ENCODE peak calls at places on chromosome 11, in four cellular contexts. G is transverse colon, I is uterus, K is body of pancreas. R is an unnamed sample.

GRCh38 chr11:18495703-18496102 is 31.0 kb downstream of the TSG101 start:
- DNase-seq in K (no peak), I (no peak), G (no peak), R (no peak)

GRCh38 chr11:72001255-72001654 is 2.5 kb downstream of the IL18BP start:
- DNase-seq in K (no peak), I (no peak), G (no peak), R (no peak)

GRCh38 chr11:14892036-14892556 is at the start of gene CYP2R1:
- DNase-seq in G (peak), I (peak), K (peak), R (peak)

GRCh38 chr11:112172362-112172994 is 2.8 kb upstream of the BCO2 start:
- DNase-seq in I (no peak), G (no peak), K (no peak), R (no peak)

GRCh38 chr11:35375332-35376125 is 43.8 kb downstream of the SLC1A2 start:
- DNase-seq in K (no peak), I (no peak), G (no peak), R (no peak)

GRCh38 chr11:80096736-80097135 is 655.9 kb upstream of the TENM4 start:
- DNase-seq in I (no peak), G (no peak), K (no peak), R (no peak)

GRCh38 chr11:81071641-81072040 is 1630.8 kb upstream of the TENM4 start:
- DNase-seq in I (no peak), K (no peak), G (no peak), R (no peak)

GRCh38 chr11:117876341-117877119 is at the start of gene FXYD6:
- DNase-seq in G (peak), I (peak), K (no peak), R (no peak)

GRCh38 chr11:69819109-69819490 is at the start of gene FGF3:
- DNase-seq in G (no peak), K (no peak), I (no peak), R (no peak)

GRCh38 chr11:44036811-44037657 is 10.7 kb upstream of the ACCSL start:
- DNase-seq in G (peak), I (peak), K (peak), R (peak)

GRCh38 chr11:2539761-2540520 is 95.1 kb downstream of the KCNQ1 start:
- DNase-seq in I (no peak), K (peak), G (peak), R (no peak)

GRCh38 chr11:134414036-134414731 is 2.1 kb upstream of the B3GAT1 start:
- DNase-seq in G (no peak), K (no peak), I (no peak), R (no peak)

GRCh38 chr11:130817608-130817944 is 98.7 kb downstream of the SNX19 start:
- DNase-seq in G (no peak), I (no peak), K (no peak), R (no peak)

GRCh38 chr11:33391188-33391892 is 134.2 kb downstream of the HIPK3 start:
- DNase-seq in I (no peak), G (no peak), K (no peak), R (no peak)

GRCh38 chr11:33391893-33392251 is 134.7 kb downstream of the HIPK3 start:
- DNase-seq in G (no peak), I (no peak), K (no peak), R (no peak)

GRCh38 chr11:33399421-33399820 is 142.2 kb downstream of the HIPK3 start:
- DNase-seq in K (no peak), G (no peak), I (no peak), R (no peak)

GRCh38 chr11:33396361-33396760 is 139.2 kb downstream of the HIPK3 start:
- DNase-seq in K (no peak), G (no peak), I (no peak), R (no peak)

GRCh38 chr11:33394431-33395109 is 137.4 kb downstream of the HIPK3 start:
- DNase-seq in I (no peak), G (no peak), K (no peak), R (no peak)
- TF ChIP-seq POLR2A in I (no peak), G (no peak), K (no peak), R (no peak)

DNA sequence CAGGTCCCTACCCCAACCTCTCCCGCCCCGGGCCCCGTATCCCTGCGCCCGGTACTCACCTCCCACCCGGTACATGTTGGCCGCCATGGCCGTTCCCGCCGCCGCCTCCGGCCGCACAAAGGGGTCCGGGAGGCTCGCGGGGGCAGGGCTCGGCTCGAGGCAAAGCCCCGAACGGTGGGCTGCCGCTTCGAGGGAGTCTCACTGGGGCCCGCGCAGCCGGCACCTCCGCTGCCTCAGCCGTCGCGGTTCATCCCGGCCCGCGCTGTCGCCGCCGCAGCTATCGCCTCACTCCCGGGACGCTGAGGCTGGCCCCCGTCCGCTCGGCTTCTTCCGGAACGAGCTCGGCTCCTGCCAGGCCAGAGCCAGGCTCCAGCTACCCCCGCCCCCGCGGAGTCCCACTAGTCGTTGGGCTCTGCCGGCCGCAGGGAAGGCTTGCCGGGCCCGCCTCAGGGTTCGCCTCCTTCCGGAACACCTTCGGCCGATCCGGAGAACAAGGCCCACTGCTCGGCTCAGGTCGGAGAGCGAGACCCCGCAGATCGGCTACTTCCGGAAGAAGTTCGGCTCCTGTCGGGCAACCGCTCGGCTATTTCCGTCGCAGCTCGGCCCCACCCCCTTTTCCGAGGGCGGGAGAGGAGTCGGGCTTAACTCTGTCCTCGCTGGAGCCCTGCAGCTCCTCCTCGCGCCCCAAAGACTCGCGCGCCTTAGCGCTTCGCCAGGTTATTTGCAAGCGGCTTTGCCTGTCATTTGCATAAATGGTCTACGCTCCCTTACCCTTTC is at the start of gene MTA2:
- DNase-seq in I (peak), K (peak), G (peak), R (peak)
- TF ChIP-seq POLR2A in I (peak), K (peak), G (peak), R (peak)

DNA sequence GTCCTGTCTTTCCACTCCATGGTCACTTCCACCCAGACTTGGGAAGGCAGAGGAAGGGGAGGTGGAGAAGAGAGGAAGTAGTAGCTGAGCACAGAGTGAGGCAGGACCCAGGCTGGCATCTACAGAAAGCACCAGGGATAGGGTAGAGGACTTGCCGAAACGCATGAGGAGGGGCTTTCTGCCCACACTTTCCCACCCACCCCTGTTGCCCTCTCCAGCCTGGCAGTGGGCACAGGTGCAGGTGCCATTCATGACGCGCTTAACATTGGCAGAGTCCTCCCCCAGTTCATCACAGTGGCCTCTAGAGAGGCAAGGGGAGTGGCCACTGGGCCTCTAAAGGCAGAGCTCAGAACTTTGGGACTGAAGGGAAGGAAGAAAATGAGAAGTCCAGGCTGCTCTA is 81.9 kb downstream of the FEZ1 start:
- DNase-seq in K (no peak), I (no peak), G (no peak), R (no peak)
- TF ChIP-seq POLR2A in K (no peak), I (no peak), G (no peak), R (no peak)

DNA sequence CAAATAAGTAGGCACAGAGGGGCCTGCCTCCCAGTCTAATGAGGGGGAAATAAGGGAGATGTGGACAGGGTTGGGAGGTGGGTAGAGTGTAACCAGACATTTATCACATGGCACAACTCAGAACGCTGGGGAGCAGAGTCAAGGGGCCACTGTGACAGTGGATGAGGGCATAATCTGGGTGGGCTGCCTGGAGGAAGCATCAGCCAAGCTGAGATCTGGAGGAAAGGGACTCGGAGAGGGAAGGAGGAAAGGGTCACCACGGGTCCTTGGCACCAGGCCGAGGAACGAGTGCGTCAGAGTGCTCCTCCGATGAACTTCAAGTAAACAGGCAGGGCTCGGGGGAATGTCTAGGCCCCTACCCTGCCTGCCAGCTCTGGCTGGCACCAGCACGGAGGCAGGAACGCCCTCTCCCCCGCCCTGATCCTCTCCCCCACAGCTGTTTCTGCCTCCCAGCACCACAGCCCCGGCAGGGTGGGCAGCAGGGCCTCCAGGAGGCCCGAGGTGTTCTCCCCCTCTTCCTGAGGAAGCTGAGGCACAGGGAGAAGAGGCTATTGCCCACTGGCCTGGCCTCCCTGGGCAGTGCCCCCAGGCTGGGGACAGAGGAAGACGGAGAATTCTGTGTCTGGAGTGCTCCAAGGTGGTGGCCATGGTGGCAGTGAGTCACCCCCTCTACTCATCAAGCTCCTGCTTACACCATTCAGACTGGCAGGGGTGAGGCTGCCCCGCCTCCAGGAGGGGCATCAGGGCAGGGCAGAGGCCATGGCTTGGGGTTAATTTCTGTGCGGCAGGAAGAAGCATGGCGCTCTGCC is 4.2 kb downstream of the ALDH3B1 start:
- DNase-seq in K (no peak), G (peak), I (no peak), R (no peak)
- TF ChIP-seq POLR2A in K (no peak), G (peak), I (no peak), R (peak)

DNA sequence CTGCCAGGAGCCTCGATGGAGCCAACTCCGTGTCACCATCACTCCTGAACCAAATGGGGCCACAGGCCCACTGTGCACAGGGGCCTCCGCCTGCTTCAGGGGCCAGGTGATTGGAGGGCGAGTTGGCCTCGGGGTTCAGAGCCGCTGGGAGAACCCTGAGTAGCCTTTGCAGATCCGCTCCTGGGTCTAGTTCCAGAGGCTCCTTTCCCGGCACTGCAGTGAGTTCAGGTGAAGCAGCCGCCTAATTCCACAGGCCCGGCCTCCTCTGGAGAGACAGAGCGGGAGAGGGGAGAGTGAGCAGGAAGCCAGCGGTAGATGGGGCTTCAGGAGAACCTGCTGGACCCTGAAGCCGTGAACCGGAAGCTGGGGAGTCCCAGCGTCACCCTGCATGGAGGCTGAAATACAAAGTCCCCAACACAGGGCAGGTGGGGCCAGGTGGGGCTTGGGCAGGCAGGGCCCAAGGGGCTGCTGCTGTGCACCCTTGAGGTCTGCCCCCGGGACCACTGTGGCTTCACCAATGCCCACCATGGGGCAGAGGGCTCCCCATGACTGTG is 22.5 kb downstream of the DRD4 start:
- DNase-seq in K (no peak), I (no peak), G (no peak), R (no peak)
- TF ChIP-seq POLR2A in K (no peak), I (no peak), G (no peak), R (no peak)

GRCh38 chr11:77073328-77074001 is 6.7 kb downstream of the CAPN5 start:
- DNase-seq in K (peak), I (peak), G (peak), R (peak)
- TF ChIP-seq POLR2A in K (peak), I (peak), G (peak), R (no peak)

R was measured in erythroblast.